ENCODE peak calls at places on chromosomes 2 and 18, in four cellular contexts. L, G, Z and Y are unnamed samples.
A peak's percentile ranks its signal among the peaks of the same experiment; 100 is the strongest.

GRCh38 chr2:128260239-128261138 is 58.2 kb downstream of the HS6ST1 start:
- DNase-seq in L (peak; percentile 50), G (peak; percentile 78), Z (peak; percentile 45), Y (peak; percentile 92)

GRCh38 chr18:78813156-78813555 is 166.5 kb upstream of the SALL3 start:
- DNase-seq in G (no peak), Z (no peak), L (no peak), Y (no peak)

GRCh38 chr2:29834036-29834540 is 87.3 kb downstream of the ALK start:
- DNase-seq in L (no peak), G (no peak), Z (no peak), Y (no peak)

GRCh38 chr2:196990092-196990491 is 63.6 kb upstream of the PGAP1 start:
- DNase-seq in Z (no peak), G (no peak), L (no peak), Y (no peak)

GRCh38 chr18:56878712-56879111 is 227.6 kb downstream of the WDR7 start:
- DNase-seq in Z (no peak), L (no peak), G (no peak), Y (no peak)

GRCh38 chr2:63287961-63288360 is 237.3 kb downstream of the OTX1 start:
- DNase-seq in L (no peak), G (no peak), Z (no peak), Y (no peak)

GRCh38 chr2:2940702-2941655 is 436.6 kb downstream of the EIPR1 start:
- DNase-seq in G (no peak), L (no peak), Z (no peak), Y (no peak)

GRCh38 chr2:27353762-27354596 is 2.6 kb downstream of the GTF3C2 start:
- DNase-seq in L (no peak), Z (no peak), G (no peak), Y (no peak)

GRCh38 chr2:159419403-159419802 is 132.9 kb upstream of the WDSUB1 start:
- DNase-seq in Z (no peak), L (no peak), G (no peak), Y (no peak)

GRCh38 chr2:204239756-204240155 is 303.2 kb downstream of the ICOS start:
- DNase-seq in G (no peak), L (no peak), Z (no peak), Y (no peak)

GRCh38 chr2:55581875-55582547 is 35.4 kb downstream of the PPP4R3B start:
- DNase-seq in L (no peak), Z (no peak), G (peak; percentile 66), Y (no peak)

GRCh38 chr2:201116115-201116958 is at the start of gene CFLAR:
- DNase-seq in G (peak; percentile 73), L (peak; percentile 93), Z (no peak), Y (peak; percentile 94)

GRCh38 chr2:28586864-28587263 is 91.0 kb downstream of the PLB1 start:
- DNase-seq in G (no peak), L (peak; percentile 84), Z (no peak), Y (peak; percentile 42)

GRCh38 chr2:1572638-1573037 is 159.4 kb downstream of the TPO start:
- DNase-seq in Z (no peak), G (peak; percentile 21), L (no peak), Y (peak; percentile 86)

GRCh38 chr2:183123117-183123958 is 905 bp upstream of the NUP35 start:
- DNase-seq in G (peak; percentile 6), Z (no peak), L (no peak), Y (no peak)

GRCh38 chr2:18824915-18825314 is 235.5 kb upstream of the NT5C1B start:
- DNase-seq in L (no peak), Z (no peak), G (no peak), Y (no peak)

GRCh38 chr2:148814853-148815419 is 60.1 kb upstream of the KIF5C start:
- DNase-seq in L (no peak), G (peak; percentile 58), Z (no peak), Y (no peak)